ENCODE peak calls at places on chromosomes 4 and X, in nine cellular contexts. O is choroid plexus epithelial cell; L is adrenal gland; W is foreskin melanocyte; N is GF-D8; C is stimulated activated CD8-positive, alpha-beta memory T cell treated with anti-CD3 and anti-CD28 coated beads, Interleukin-15, amount 100 ng/mL, for 1 hour; S is GM23248; P is activated CD4-positive, alpha-beta T cell treated with anti-CD3 and anti-CD28 coated beads for 1 hour; I is head of caudate nucleus. V is an unnamed sample.

GRCh38 chr4:121900132-121900983 is 30.1 kb upstream of the BBS7 start:
- DNase-seq in O (peak), L (peak), W (peak), N (no peak), C (peak), S (peak), P (peak), I (peak), V (peak)

GRCh38 chr4:188455353-188455752 is 316.1 kb downstream of the TRIML1 start:
- DNase-seq in O (peak), L (no peak), W (no peak), N (no peak), C (no peak), S (no peak), P (no peak), I (no peak), V (no peak)

GRCh38 chr4:52015366-52015765 is 4.8 kb downstream of the LRRC66 start:
- DNase-seq in O (peak), L (no peak), W (no peak), N (peak), C (no peak), S (no peak), P (no peak), I (peak), V (no peak)

GRCh38 chr4:34720563-34720962 is 1523.8 kb downstream of the ARAP2 start:
- DNase-seq in O (peak), L (no peak), W (peak), N (no peak), C (no peak), S (peak), P (no peak), I (no peak), V (no peak)

GRCh38 chrX:69125094-69125493 is 40.2 kb downstream of the PJA1 start:
- DNase-seq in O (no peak), L (no peak), W (no peak), N (no peak), C (no peak), S (no peak), P (no peak), I (no peak), V (no peak)

GRCh38 chr4:159390648-159391047 is 287.8 kb downstream of the RAPGEF2 start:
- DNase-seq in O (peak), L (no peak), W (peak), N (no peak), C (no peak), S (peak), P (no peak), I (no peak), V (no peak)

GRCh38 chr4:121155893-121156292 is 8.2 kb downstream of the TNIP3 start:
- DNase-seq in O (peak), L (no peak), W (no peak), N (no peak), C (no peak), S (peak), P (no peak), I (no peak), V (no peak)

GRCh38 chr4:107654694-107655093 is 65.3 kb downstream of the PAPSS1 start:
- DNase-seq in O (peak), L (no peak), W (no peak), N (no peak), C (no peak), S (no peak), P (no peak), I (peak), V (peak)

GRCh38 chr4:5751918-5752802 is 41.2 kb downstream of the EVC start:
- DNase-seq in O (peak), L (no peak), W (no peak), N (no peak), C (no peak), S (peak), P (no peak), I (no peak), V (no peak)

GRCh38 chr4:61200195-61200990 is at the start of gene ADGRL3:
- DNase-seq in O (peak), L (peak), W (no peak), N (no peak), C (no peak), S (peak), P (no peak), I (peak), V (peak)

GRCh38 chr4:99405433-99406115 is 29.6 kb downstream of the ADH7 start:
- DNase-seq in O (peak), L (peak), W (peak), N (no peak), C (peak), S (peak), P (peak), I (peak), V (peak)

GRCh38 chr4:42954925-42955669 is 62.6 kb downstream of the GRXCR1 start:
- DNase-seq in O (no peak), L (no peak), W (no peak), N (no peak), C (no peak), S (no peak), P (no peak), I (peak), V (no peak)

GRCh38 chrX:41603591-41603990 is 85.2 kb upstream of the GPR34 start:
- DNase-seq in O (no peak), L (no peak), W (no peak), N (no peak), C (no peak), S (no peak), P (no peak), I (no peak), V (no peak)

GRCh38 chr4:170705907-170706306 is 616.2 kb upstream of the AADAT start:
- DNase-seq in O (no peak), L (no peak), W (no peak), N (no peak), C (no peak), S (no peak), P (no peak), I (no peak), V (no peak)

GRCh38 chr4:26709246-26709645 is 125.4 kb downstream of the TBC1D19 start:
- DNase-seq in O (no peak), L (no peak), W (no peak), N (no peak), C (no peak), S (no peak), P (no peak), I (no peak), V (no peak)

GRCh38 chrX:104310657-104311056 is 55.9 kb upstream of the ESX1 start:
- DNase-seq in O (no peak), L (no peak), W (no peak), N (no peak), C (no peak), S (no peak), P (no peak), I (no peak), V (no peak)

GRCh38 chr4:113919611-113920010 is 59.8 kb downstream of the ARSJ start:
- DNase-seq in O (peak), L (no peak), W (no peak), N (no peak), C (no peak), S (peak), P (no peak), I (no peak), V (no peak)

GRCh38 chr4:32161382-32161781 is 1441.2 kb downstream of the PCDH7 start:
- DNase-seq in O (peak), L (no peak), W (no peak), N (peak), C (no peak), S (no peak), P (no peak), I (no peak), V (no peak)

GRCh38 chrX:56281789-56282188 is 49.6 kb downstream of the KLF8 start:
- DNase-seq in O (peak), L (no peak), W (no peak), N (no peak), C (no peak), S (peak), P (no peak), I (peak), V (no peak)

GRCh38 chr4:94334962-94335361 is 7.7 kb downstream of the HPGDS start:
- DNase-seq in O (no peak), L (no peak), W (no peak), N (no peak), C (no peak), S (peak), P (no peak), I (no peak), V (no peak)

GRCh38 chr4:151961456-151961855 is 200.6 kb upstream of the GATB start:
- DNase-seq in O (no peak), L (no peak), W (no peak), N (no peak), C (no peak), S (no peak), P (no peak), I (no peak), V (no peak)

GRCh38 chr4:84698962-84699671 is 116.2 kb downstream of the CDS1 start:
- DNase-seq in O (no peak), L (no peak), W (no peak), N (no peak), C (no peak), S (no peak), P (no peak), I (no peak), V (no peak)

GRCh38 chr4:51906167-51906647 is 63.3 kb downstream of the DCUN1D4 start:
- DNase-seq in O (no peak), L (no peak), W (no peak), N (peak), C (no peak), S (no peak), P (no peak), I (no peak), V (no peak)